ENCODE peak calls at places on chromosomes 12 and 14, in six cellular contexts. H is hypothalamus; Q is activated CD4-positive, alpha-beta T cell treated with anti-CD3 and anti-CD28 coated beads for 1 hour; G is heart left ventricle; P is RWPE1; K is glutamatergic neuron. O is an unnamed sample.
A peak's percentile ranks its signal among the peaks of the same experiment; 100 is the strongest.

GRCh38 chr14:97850886-97851285 is 1053.7 kb downstream of the VRK1 start:
- DNase-seq in H (no peak), K (no peak), Q (no peak), P (no peak), G (no peak), O (no peak)

GRCh38 chr12:19245126-19245525 is 115.6 kb downstream of the PLEKHA5 start:
- DNase-seq in P (no peak), Q (no peak), G (no peak), K (no peak), H (no peak), O (no peak)

GRCh38 chr12:117404203-117404853 is 42.9 kb upstream of the NOS1 start:
- DNase-seq in G (no peak), P (no peak), K (no peak), Q (no peak), H (no peak), O (no peak)

GRCh38 chr12:59036341-59036740 is 116.0 kb upstream of the LRIG3 start:
- DNase-seq in Q (no peak), H (no peak), P (no peak), G (no peak), K (no peak), O (no peak)

GRCh38 chr12:95674088-95674595 is 116.4 kb downstream of the NTN4 start:
- DNase-seq in H (no peak), G (no peak), Q (no peak), P (no peak), K (no peak), O (no peak)

GRCh38 chr12:110171636-110172035 is 47.5 kb downstream of the IFT81 start:
- DNase-seq in Q (no peak), K (no peak), G (no peak), P (no peak), H (no peak), O (no peak)

GRCh38 chr14:36807727-36808126 is 146.1 kb downstream of the PAX9 start:
- DNase-seq in P (no peak), K (no peak), H (no peak), Q (no peak), G (no peak), O (no peak)

GRCh38 chr12:88578821-88579518 is 1.3 kb downstream of the KITLG start:
- DNase-seq in K (peak; percentile 28), G (no peak), Q (no peak), H (no peak), P (peak; percentile 69), O (no peak)

GRCh38 chr12:114238808-114239207 is 167.1 kb downstream of the TBX5 start:
- DNase-seq in P (no peak), G (peak; percentile 77), K (no peak), Q (no peak), H (no peak), O (no peak)

GRCh38 chr14:55780156-55780946 is 200.3 kb downstream of the KTN1 start:
- DNase-seq in H (no peak), P (peak; percentile 76), K (no peak), G (peak; percentile 62), Q (no peak), O (no peak)